ENCODE peak calls at places on chromosomes 2 and 18, in ten cellular contexts. One of them, this sample, is unnamed.

GRCh38 chr2:69163109-69163508 is 150.1 kb downstream of the ANTXR1 start:
- DNase-seq in Peyer's patch: no peak
- DNase-seq in breast epithelium: no peak
- DNase-seq in transverse colon: no peak
- DNase-seq in K562: no peak
- DNase-seq in IMR-90: peak; percentile 88
- DNase-seq in A549: peak; percentile 90
- DNase-seq in erythroblast: peak; percentile 8
- DNase-seq in uterus: no peak
- DNase-seq in body of pancreas: no peak
- DNase-seq in this sample: no peak

GRCh38 chr2:39996653-39997080 is 217.6 kb upstream of the THUMPD2 start:
- DNase-seq in body of pancreas: no peak
- DNase-seq in uterus: no peak
- DNase-seq in transverse colon: no peak
- DNase-seq in A549: peak; percentile 28
- DNase-seq in erythroblast: no peak
- DNase-seq in IMR-90: peak; percentile 95
- DNase-seq in K562: no peak
- DNase-seq in Peyer's patch: no peak
- DNase-seq in breast epithelium: no peak
- DNase-seq in this sample: no peak

GRCh38 chr2:64881037-64881492 is 108.1 kb upstream of the SLC1A4 start:
- DNase-seq in uterus: no peak
- DNase-seq in body of pancreas: no peak
- DNase-seq in breast epithelium: no peak
- DNase-seq in IMR-90: no peak
- DNase-seq in transverse colon: no peak
- DNase-seq in Peyer's patch: no peak
- DNase-seq in A549: no peak
- DNase-seq in erythroblast: no peak
- DNase-seq in K562: no peak
- DNase-seq in this sample: no peak

GRCh38 chr18:12086249-12086648 is 7.4 kb upstream of the ANKRD62 start:
- DNase-seq in erythroblast: no peak
- DNase-seq in breast epithelium: no peak
- DNase-seq in K562: no peak
- DNase-seq in body of pancreas: peak; percentile 96
- DNase-seq in IMR-90: no peak
- DNase-seq in uterus: no peak
- DNase-seq in Peyer's patch: peak; percentile 84
- DNase-seq in transverse colon: peak; percentile 89
- DNase-seq in A549: no peak
- DNase-seq in this sample: no peak

GRCh38 chr2:230071421-230071820 is 2.7 kb upstream of the SLC16A14 start:
- DNase-seq in Peyer's patch: no peak
- DNase-seq in breast epithelium: no peak
- DNase-seq in K562: no peak
- DNase-seq in body of pancreas: no peak
- DNase-seq in transverse colon: no peak
- DNase-seq in uterus: no peak
- DNase-seq in A549: no peak
- DNase-seq in erythroblast: no peak
- DNase-seq in IMR-90: no peak
- DNase-seq in this sample: no peak

GRCh38 chr18:46718501-46719341 is 38.1 kb downstream of the ST8SIA5 start:
- DNase-seq in A549: peak; percentile 8
- DNase-seq in IMR-90: peak; percentile 68
- DNase-seq in erythroblast: no peak
- DNase-seq in K562: no peak
- DNase-seq in uterus: no peak
- DNase-seq in body of pancreas: no peak
- DNase-seq in Peyer's patch: no peak
- DNase-seq in breast epithelium: no peak
- DNase-seq in transverse colon: no peak
- DNase-seq in this sample: no peak

GRCh38 chr2:173271825-173272224 is 82.8 kb upstream of the CDCA7 start:
- DNase-seq in K562: no peak
- DNase-seq in body of pancreas: no peak
- DNase-seq in A549: peak; percentile 13
- DNase-seq in IMR-90: no peak
- DNase-seq in erythroblast: no peak
- DNase-seq in breast epithelium: no peak
- DNase-seq in transverse colon: no peak
- DNase-seq in uterus: no peak
- DNase-seq in Peyer's patch: no peak
- DNase-seq in this sample: no peak

GRCh38 chr2:36834721-36835120 is 131.6 kb downstream of the STRN start:
- DNase-seq in breast epithelium: no peak
- DNase-seq in A549: no peak
- DNase-seq in Peyer's patch: no peak
- DNase-seq in erythroblast: no peak
- DNase-seq in IMR-90: no peak
- DNase-seq in transverse colon: no peak
- DNase-seq in uterus: no peak
- DNase-seq in K562: no peak
- DNase-seq in body of pancreas: no peak
- DNase-seq in this sample: no peak

GRCh38 chr2:164504253-164504652 is 117.0 kb downstream of the GRB14 start:
- DNase-seq in A549: peak; percentile 29
- DNase-seq in uterus: no peak
- DNase-seq in breast epithelium: no peak
- DNase-seq in IMR-90: no peak
- DNase-seq in body of pancreas: no peak
- DNase-seq in Peyer's patch: no peak
- DNase-seq in K562: no peak
- DNase-seq in transverse colon: no peak
- DNase-seq in erythroblast: peak; percentile 2
- DNase-seq in this sample: no peak

GRCh38 chr2:73021371-73022010 is 50.0 kb downstream of the SFXN5 start:
- DNase-seq in uterus: no peak
- DNase-seq in erythroblast: no peak
- DNase-seq in K562: no peak
- DNase-seq in body of pancreas: no peak
- DNase-seq in transverse colon: no peak
- DNase-seq in A549: no peak
- DNase-seq in breast epithelium: no peak
- DNase-seq in Peyer's patch: no peak
- DNase-seq in IMR-90: no peak
- DNase-seq in this sample: no peak

GRCh38 chr2:203070615-203071547 is 56.2 kb downstream of the NBEAL1 start:
- DNase-seq in Peyer's patch: no peak
- DNase-seq in transverse colon: no peak
- DNase-seq in erythroblast: peak; percentile 57
- DNase-seq in K562: no peak
- DNase-seq in uterus: no peak
- DNase-seq in body of pancreas: no peak
- DNase-seq in IMR-90: no peak
- DNase-seq in A549: no peak
- DNase-seq in breast epithelium: no peak
- DNase-seq in this sample: no peak

GRCh38 chr2:181454990-181455520 is 2.1 kb upstream of the ITGA4 start:
- DNase-seq in uterus: no peak
- DNase-seq in erythroblast: peak; percentile 51
- DNase-seq in A549: no peak
- DNase-seq in breast epithelium: no peak
- DNase-seq in Peyer's patch: no peak
- DNase-seq in IMR-90: no peak
- DNase-seq in body of pancreas: no peak
- DNase-seq in K562: no peak
- DNase-seq in transverse colon: no peak
- DNase-seq in this sample: no peak

GRCh38 chr2:181457741-181458425 is 697 bp downstream of the ITGA4 start:
- DNase-seq in erythroblast: peak; percentile 94
- DNase-seq in A549: no peak
- DNase-seq in K562: no peak
- DNase-seq in IMR-90: peak; percentile 35
- DNase-seq in transverse colon: peak; percentile 61
- DNase-seq in Peyer's patch: peak; percentile 56
- DNase-seq in breast epithelium: no peak
- DNase-seq in uterus: peak; percentile 16
- DNase-seq in body of pancreas: peak; percentile 22
- DNase-seq in this sample: no peak

GRCh38 chr2:181458881-181459280 is 1.7 kb downstream of the ITGA4 start:
- DNase-seq in IMR-90: no peak
- DNase-seq in breast epithelium: no peak
- DNase-seq in uterus: no peak
- DNase-seq in transverse colon: no peak
- DNase-seq in erythroblast: peak; percentile 56
- DNase-seq in Peyer's patch: no peak
- DNase-seq in K562: no peak
- DNase-seq in A549: no peak
- DNase-seq in body of pancreas: no peak
- DNase-seq in this sample: no peak

GRCh38 chr2:181457121-181457740 is at the start of gene ITGA4:
- DNase-seq in K562: no peak
- DNase-seq in uterus: peak; percentile 61
- DNase-seq in breast epithelium: peak; percentile 51
- DNase-seq in Peyer's patch: peak; percentile 71
- DNase-seq in transverse colon: peak; percentile 85
- DNase-seq in erythroblast: peak; percentile 95
- DNase-seq in IMR-90: peak; percentile 65
- DNase-seq in A549: peak; percentile 52
- DNase-seq in body of pancreas: peak; percentile 40
- DNase-seq in this sample: peak; percentile 57

DNA sequence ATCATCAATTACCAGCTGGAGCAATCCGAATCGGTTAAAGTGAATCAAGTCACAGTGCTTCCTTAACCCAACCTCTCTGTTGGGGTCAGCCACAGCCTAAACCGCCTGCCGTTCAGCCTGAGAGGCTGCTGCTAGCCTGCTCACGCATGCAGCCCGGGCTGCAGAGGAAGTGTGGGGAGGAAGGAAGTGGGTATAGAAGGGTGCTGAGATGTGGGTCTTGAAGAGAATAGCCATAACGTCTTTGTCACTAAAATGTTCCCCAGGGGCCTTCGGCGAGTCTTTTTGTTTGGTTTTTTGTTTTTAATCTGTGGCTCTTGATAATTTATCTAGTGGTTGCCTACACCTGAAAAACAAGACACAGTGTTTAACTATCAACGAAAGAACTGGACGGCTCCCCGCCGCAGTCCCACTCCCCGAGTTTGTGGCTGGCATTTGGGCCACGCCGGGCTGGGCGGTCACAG is 496 bp upstream of the ITGA4 start:
- DNase-seq in breast epithelium: no peak
- DNase-seq in A549: no peak
- DNase-seq in uterus: peak; percentile 16
- DNase-seq in Peyer's patch: peak; percentile 53
- DNase-seq in erythroblast: peak; percentile 78
- DNase-seq in body of pancreas: peak; percentile 15
- DNase-seq in IMR-90: peak; percentile 5
- DNase-seq in K562: no peak
- DNase-seq in transverse colon: peak; percentile 72
- DNase-seq in this sample: no peak
- TF ChIP-seq POLR2A in breast epithelium: no peak
- TF ChIP-seq POLR2A in A549: no peak
- TF ChIP-seq POLR2A in uterus: no peak
- TF ChIP-seq POLR2A in Peyer's patch: no peak
- TF ChIP-seq POLR2A in erythroblast: no peak
- TF ChIP-seq POLR2A in body of pancreas: no peak
- TF ChIP-seq POLR2A in IMR-90: no peak
- TF ChIP-seq POLR2A in K562: no peak
- TF ChIP-seq POLR2A in transverse colon: peak; percentile 14
- TF ChIP-seq POLR2A in this sample: no peak

GRCh38 chr18:63422087-63422861 is at the start of gene VPS4B:
- DNase-seq in Peyer's patch: peak; percentile 100
- DNase-seq in A549: peak; percentile 98
- DNase-seq in uterus: peak; percentile 100
- DNase-seq in transverse colon: peak; percentile 99
- DNase-seq in body of pancreas: peak; percentile 99
- DNase-seq in IMR-90: peak; percentile 99
- DNase-seq in K562: peak; percentile 91
- DNase-seq in erythroblast: peak; percentile 100
- DNase-seq in breast epithelium: peak; percentile 99
- DNase-seq in this sample: peak; percentile 89
- TF ChIP-seq POLR2A in Peyer's patch: peak; percentile 81
- TF ChIP-seq POLR2A in A549: peak; percentile 59
- TF ChIP-seq POLR2A in uterus: peak; percentile 77
- TF ChIP-seq POLR2A in transverse colon: peak; percentile 93
- TF ChIP-seq POLR2A in body of pancreas: peak; percentile 93
- TF ChIP-seq POLR2A in IMR-90: peak; percentile 93
- TF ChIP-seq POLR2A in K562: peak; percentile 89
- TF ChIP-seq POLR2A in erythroblast: peak; percentile 93
- TF ChIP-seq POLR2A in breast epithelium: peak; percentile 92
- TF ChIP-seq POLR2A in this sample: peak; percentile 93

GRCh38 chr2:43041661-43042360 is 184.6 kb downstream of the ZFP36L2 start:
- DNase-seq in A549: peak; percentile 80
- DNase-seq in breast epithelium: no peak
- DNase-seq in transverse colon: no peak
- DNase-seq in IMR-90: peak; percentile 97
- DNase-seq in erythroblast: peak; percentile 39
- DNase-seq in uterus: peak; percentile 88
- DNase-seq in K562: peak; percentile 73
- DNase-seq in body of pancreas: no peak
- DNase-seq in Peyer's patch: peak; percentile 44
- DNase-seq in this sample: no peak
- TF ChIP-seq POLR2A in A549: no peak
- TF ChIP-seq POLR2A in breast epithelium: no peak
- TF ChIP-seq POLR2A in transverse colon: no peak
- TF ChIP-seq POLR2A in IMR-90: no peak
- TF ChIP-seq POLR2A in erythroblast: no peak
- TF ChIP-seq POLR2A in uterus: no peak
- TF ChIP-seq POLR2A in K562: no peak
- TF ChIP-seq POLR2A in body of pancreas: no peak
- TF ChIP-seq POLR2A in Peyer's patch: no peak
- TF ChIP-seq POLR2A in this sample: no peak

DNA sequence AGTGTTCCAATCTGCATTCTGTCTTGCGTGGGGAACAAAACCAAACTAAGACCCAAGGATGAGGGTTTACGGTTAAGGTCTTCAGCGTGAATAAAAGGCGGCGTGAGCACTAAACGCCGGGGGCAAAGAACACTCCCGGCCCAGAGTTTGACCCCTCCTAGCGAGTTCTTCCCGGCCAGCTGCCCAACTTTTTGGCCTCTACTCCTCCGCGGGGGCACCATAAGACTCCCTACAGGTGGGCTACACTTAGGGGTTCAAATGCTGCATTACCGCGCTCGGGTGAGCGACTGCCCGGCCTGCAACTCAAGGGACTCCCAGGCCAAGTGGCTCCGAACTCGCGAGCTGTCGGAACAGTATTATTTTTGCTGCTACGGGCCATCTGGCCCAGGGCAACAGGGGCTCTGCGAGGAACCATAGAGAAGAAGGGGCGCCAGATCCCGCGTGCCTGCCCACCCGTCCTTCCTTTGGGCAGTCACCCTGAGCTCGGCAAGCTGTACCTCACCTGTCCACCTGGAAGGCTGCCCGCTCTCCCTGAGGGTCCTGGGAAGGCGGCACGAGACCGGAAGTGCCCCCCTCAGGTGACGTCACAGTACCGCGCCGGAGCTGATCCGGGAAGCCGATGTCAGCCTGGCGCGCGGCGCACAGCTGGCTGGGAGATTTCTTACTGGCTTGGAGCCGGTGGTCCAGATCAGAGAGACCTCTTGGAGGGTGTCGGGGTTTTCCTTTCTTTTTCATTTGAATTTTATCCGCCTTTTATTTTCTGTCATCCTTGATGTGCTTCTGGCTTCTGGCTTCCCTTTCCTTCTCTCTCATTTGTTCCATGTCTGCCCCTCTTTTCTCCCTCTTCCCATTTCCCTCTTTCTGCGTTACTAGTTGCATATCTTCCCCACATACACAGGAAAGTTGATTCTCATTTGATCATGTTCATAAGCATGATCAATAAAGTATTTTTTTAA is at the start of gene LDAH:
- DNase-seq in K562: peak; percentile 94
- DNase-seq in Peyer's patch: peak; percentile 91
- DNase-seq in uterus: peak; percentile 92
- DNase-seq in breast epithelium: peak; percentile 91
- DNase-seq in transverse colon: peak; percentile 93
- DNase-seq in erythroblast: peak; percentile 94
- DNase-seq in body of pancreas: peak; percentile 95
- DNase-seq in IMR-90: peak; percentile 87
- DNase-seq in A549: peak; percentile 93
- DNase-seq in this sample: peak; percentile 81
- TF ChIP-seq POLR2A in K562: peak; percentile 88
- TF ChIP-seq POLR2A in Peyer's patch: peak; percentile 46
- TF ChIP-seq POLR2A in uterus: no peak
- TF ChIP-seq POLR2A in breast epithelium: no peak
- TF ChIP-seq POLR2A in transverse colon: peak; percentile 61
- TF ChIP-seq POLR2A in erythroblast: peak; percentile 91
- TF ChIP-seq POLR2A in body of pancreas: peak; percentile 76
- TF ChIP-seq POLR2A in IMR-90: peak; percentile 84
- TF ChIP-seq POLR2A in A549: peak; percentile 78
- TF ChIP-seq POLR2A in this sample: peak; percentile 88